ENCODE peak calls at places on chromosomes 6 and 20, in nine cellular contexts. S is neural crest cell, O is gastrocnemius medialis, F is coronary artery, K is ascending aorta, W is IMR-90, E is chondrocyte, X is endothelial cell, Q is astrocyte of the cerebellum. H is an unnamed sample.

GRCh38 chr6:40714576-40715500 is 127.7 kb upstream of the LRFN2 start:
- DNase-seq in O (no peak), F (no peak), X (no peak), E (no peak), S (no peak), K (no peak), Q (no peak), W (no peak), H (no peak)

GRCh38 chr6:36840471-36841461 is 1.5 kb upstream of the CPNE5 start:
- DNase-seq in E (no peak), K (no peak), W (no peak), O (peak; percentile 37), Q (no peak), X (no peak), S (no peak), F (no peak), H (no peak)

GRCh38 chr20:23490817-23491216 is at the start of gene CST8:
- DNase-seq in K (no peak), Q (no peak), E (no peak), F (no peak), S (no peak), X (no peak), W (no peak), O (no peak), H (no peak)

GRCh38 chr6:129671442-129672344 is 38.3 kb downstream of the ARHGAP18 start:
- DNase-seq in E (no peak), S (no peak), O (no peak), X (no peak), F (no peak), W (no peak), Q (no peak), K (no peak), H (no peak)

GRCh38 chr6:154277578-154278128 is 79.0 kb downstream of the IPCEF1 start:
- DNase-seq in X (no peak), E (no peak), W (no peak), S (no peak), K (no peak), F (no peak), O (no peak), Q (no peak), H (no peak)

GRCh38 chr6:10434235-10434634 is 19.4 kb upstream of the TFAP2A start:
- DNase-seq in X (no peak), K (no peak), F (no peak), W (peak; percentile 8), S (no peak), Q (no peak), E (no peak), O (no peak), H (peak; percentile 21)

GRCh38 chr6:125191916-125192609 is 38.5 kb downstream of the TPD52L1 start:
- DNase-seq in Q (peak; percentile 56), F (no peak), K (peak; percentile 10), W (peak; percentile 88), E (no peak), X (peak; percentile 37), S (peak; percentile 15), O (peak; percentile 77), H (no peak)

GRCh38 chr6:150698421-150698820 is 98.7 kb downstream of the PLEKHG1 start:
- DNase-seq in K (no peak), F (no peak), S (no peak), X (no peak), W (no peak), Q (no peak), E (no peak), O (no peak), H (no peak)

GRCh38 chr20:63023836-63024571 is 17.2 kb upstream of the BHLHE23 start:
- DNase-seq in W (no peak), S (no peak), E (peak; percentile 87), K (no peak), O (no peak), F (no peak), X (no peak), Q (no peak), H (no peak)

GRCh38 chr20:58891076-58891685 is 38.7 kb downstream of the GNAS start:
- DNase-seq in E (peak; percentile 83), W (peak; percentile 52), K (no peak), O (peak; percentile 79), S (peak; percentile 59), X (peak; percentile 72), F (no peak), Q (no peak), H (peak; percentile 93)

GRCh38 chr6:143973097-143973979 is 34.7 kb downstream of the PLAGL1 start:
- DNase-seq in F (no peak), K (no peak), W (no peak), E (no peak), X (peak; percentile 33), S (peak; percentile 41), O (no peak), Q (no peak), H (no peak)

GRCh38 chr6:158958504-158959386 is 41.3 kb downstream of the RSPH3 start:
- DNase-seq in S (no peak), X (no peak), K (no peak), E (no peak), W (no peak), F (no peak), Q (no peak), O (no peak), H (no peak)

GRCh38 chr6:75283907-75284284 is 696 bp downstream of the TMEM30A start:
- DNase-seq in W (no peak), E (no peak), S (no peak), Q (no peak), O (no peak), X (no peak), K (no peak), F (no peak), H (no peak)

GRCh38 chr20:60820918-60821317 is 431.1 kb upstream of the CDH4 start:
- DNase-seq in E (no peak), O (no peak), F (no peak), S (no peak), Q (no peak), X (no peak), K (no peak), W (no peak), H (peak; percentile 62)

GRCh38 chr6:56450882-56451739 is 191.6 kb downstream of the DST start:
- DNase-seq in S (no peak), Q (peak; percentile 31), K (no peak), F (no peak), O (no peak), X (no peak), W (peak; percentile 69), E (no peak), H (no peak)

GRCh38 chr6:13488015-13488895 is 855 bp upstream of the GFOD1 start:
- DNase-seq in S (peak; percentile 11), X (peak; percentile 52), E (no peak), F (peak; percentile 78), O (peak; percentile 63), W (peak; percentile 40), K (no peak), Q (no peak), H (no peak)

GRCh38 chr20:21352703-21353102 is 44.6 kb downstream of the NKX2-4 start:
- DNase-seq in X (no peak), S (no peak), W (peak; percentile 78), Q (peak; percentile 9), K (no peak), F (no peak), O (no peak), E (no peak), H (no peak)

GRCh38 chr6:38493929-38494547 is 145.7 kb downstream of the BTBD9 start:
- DNase-seq in E (no peak), S (peak; percentile 88), O (peak; percentile 60), W (peak; percentile 81), K (no peak), X (peak; percentile 78), F (peak; percentile 78), Q (peak; percentile 76), H (peak; percentile 91)

GRCh38 chr6:154164397-154164796 is 125.4 kb downstream of the OPRM1 start:
- DNase-seq in S (no peak), X (no peak), O (no peak), E (no peak), Q (peak; percentile 96), W (peak; percentile 78), F (no peak), K (no peak), H (no peak)

GRCh38 chr6:163095401-163095800 is 319.1 kb upstream of the QKI start:
- DNase-seq in S (no peak), X (no peak), Q (no peak), O (no peak), E (no peak), K (no peak), F (no peak), W (no peak), H (no peak)

GRCh38 chr20:3654326-3655031 is 8.7 kb downstream of the GFRA4 start:
- DNase-seq in F (no peak), E (no peak), O (no peak), K (no peak), Q (no peak), S (no peak), X (no peak), W (no peak), H (no peak)

GRCh38 chr20:47412073-47412472 is 55.6 kb upstream of the ZMYND8 start:
- DNase-seq in X (no peak), F (no peak), E (no peak), K (no peak), W (no peak), O (no peak), S (no peak), Q (no peak), H (no peak)

DNA sequence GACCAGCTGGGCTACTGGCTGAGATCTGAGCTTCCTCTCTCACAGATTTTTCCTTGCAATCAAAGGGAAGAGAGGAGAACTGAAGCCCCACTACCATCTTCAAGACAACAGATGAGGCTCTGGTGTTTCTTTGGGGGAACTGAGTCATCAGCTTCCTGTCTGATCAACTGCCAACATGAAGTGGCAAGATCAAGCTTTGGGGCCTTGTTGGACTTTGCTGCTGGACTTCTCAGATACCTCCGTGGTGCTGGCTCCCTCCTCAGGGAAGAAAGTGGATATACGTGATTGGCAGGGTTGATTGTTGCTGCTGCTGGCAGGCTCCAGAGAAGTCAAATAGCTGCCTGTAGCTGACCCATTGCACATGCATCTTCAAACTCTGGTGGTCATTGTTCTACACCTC is 3.6 kb upstream of the TOX2 start:
- DNase-seq in S (no peak), E (no peak), F (no peak), W (peak; percentile 82), Q (peak; percentile 34), X (no peak), O (no peak), K (no peak), H (no peak)
- TF ChIP-seq CTCF in S (no peak), E (no peak), F (no peak), W (peak; percentile 46), Q (peak; percentile 27), X (no peak), O (no peak), K (no peak), H (no peak)

GRCh38 chr20:48706116-48706656 is 121.6 kb downstream of the PREX1 start:
- DNase-seq in Q (no peak), K (no peak), E (no peak), O (peak; percentile 15), W (no peak), X (no peak), F (no peak), S (no peak), H (no peak)
- TF ChIP-seq CTCF in Q (no peak), K (no peak), E (no peak), O (no peak), W (no peak), X (no peak), F (no peak), S (no peak), H (no peak)

GRCh38 chr6:3294921-3295871 is 36.4 kb downstream of the PSMG4 start:
- DNase-seq in K (no peak), Q (no peak), W (no peak), E (peak; percentile 70), X (no peak), O (peak; percentile 93), S (no peak), F (no peak), H (no peak)
- TF ChIP-seq CTCF in K (no peak), Q (peak; percentile 11), W (no peak), E (peak; percentile 47), X (no peak), O (peak; percentile 47), S (peak; percentile 38), F (no peak), H (peak; percentile 33)

GRCh38 chr20:25000268-25000801 is 7.8 kb upstream of the APMAP start:
- DNase-seq in S (no peak), F (no peak), O (peak; percentile 85), E (no peak), K (no peak), Q (peak; percentile 40), W (peak; percentile 44), X (no peak), H (no peak)
- TF ChIP-seq CTCF in S (no peak), F (no peak), O (peak; percentile 20), E (peak; percentile 44), K (no peak), Q (no peak), W (no peak), X (no peak), H (peak; percentile 19)

H was measured in osteocyte.